ENCODE peak calls at places on chromosomes 3 and 15, in eight cellular contexts. E, Y, O, T, K, V, D and S are unnamed samples.

GRCh38 chr15:32688151-32688639 is 29.6 kb upstream of the GREM1 start:
- DNase-seq in E (no peak), Y (no peak), O (no peak), T (no peak), K (peak; percentile 76), V (no peak), D (no peak), S (no peak)

GRCh38 chr3:14440531-14441239 is 38.3 kb downstream of the SLC6A6 start:
- DNase-seq in E (peak; percentile 31), Y (no peak), O (no peak), T (no peak), K (no peak), V (no peak), D (no peak), S (no peak)

GRCh38 chr15:92882697-92883642 is 17.2 kb upstream of the CHD2 start:
- DNase-seq in E (no peak), Y (peak; percentile 56), O (peak; percentile 45), T (peak; percentile 71), K (peak; percentile 47), V (peak; percentile 41), D (peak; percentile 49), S (peak; percentile 24)

GRCh38 chr15:40061212-40061901 is 22.4 kb upstream of the SRP14 start:
- DNase-seq in E (no peak), Y (no peak), O (peak; percentile 69), T (no peak), K (no peak), V (no peak), D (no peak), S (peak; percentile 68)

GRCh38 chr3:71045917-71046282 is 537.6 kb downstream of the FOXP1 start:
- DNase-seq in E (no peak), Y (no peak), O (no peak), T (no peak), K (no peak), V (no peak), D (no peak), S (no peak)

GRCh38 chr3:64741344-64741743 is 53.5 kb upstream of the ADAMTS9 start:
- DNase-seq in E (no peak), Y (no peak), O (no peak), T (no peak), K (peak; percentile 23), V (no peak), D (peak; percentile 48), S (no peak)

GRCh38 chr15:23532019-23532418 is 33.5 kb upstream of the MKRN3 start:
- DNase-seq in E (no peak), Y (no peak), O (no peak), T (no peak), K (peak; percentile 75), V (no peak), D (no peak), S (no peak)

GRCh38 chr3:71462586-71462985 is 120.9 kb downstream of the FOXP1 start:
- DNase-seq in E (no peak), Y (no peak), O (no peak), T (no peak), K (no peak), V (no peak), D (no peak), S (no peak)

GRCh38 chr3:172089250-172089649 is 49.9 kb downstream of the FNDC3B start:
- DNase-seq in E (no peak), Y (no peak), O (no peak), T (no peak), K (no peak), V (no peak), D (no peak), S (no peak)

GRCh38 chr3:194688207-194688711 is 2.6 kb downstream of the FAM43A start:
- DNase-seq in E (peak; percentile 9), Y (peak; percentile 89), O (peak; percentile 80), T (no peak), K (peak; percentile 42), V (peak; percentile 44), D (peak; percentile 38), S (peak; percentile 70)

GRCh38 chr3:43105224-43105596 is 669 bp downstream of the POMGNT2 start:
- DNase-seq in E (peak; percentile 3), Y (no peak), O (no peak), T (peak; percentile 53), K (peak; percentile 10), V (no peak), D (peak; percentile 52), S (no peak)

GRCh38 chr15:72117448-72117697 is 577 bp downstream of the MYO9A start:
- DNase-seq in E (no peak), Y (peak; percentile 76), O (peak; percentile 83), T (no peak), K (peak; percentile 74), V (peak; percentile 84), D (peak; percentile 80), S (peak; percentile 78)

GRCh38 chr15:61879219-61879618 is 181.0 kb downstream of the VPS13C start:
- DNase-seq in E (no peak), Y (no peak), O (no peak), T (no peak), K (no peak), V (no peak), D (no peak), S (no peak)

GRCh38 chr3:32423956-32424558 is 32.4 kb downstream of the CMTM7 start:
- DNase-seq in E (no peak), Y (peak; percentile 46), O (no peak), T (peak; percentile 73), K (no peak), V (no peak), D (no peak), S (no peak)

GRCh38 chr3:29409409-29409808 is 128.5 kb downstream of the RBMS3 start:
- DNase-seq in E (no peak), Y (no peak), O (no peak), T (no peak), K (no peak), V (no peak), D (no peak), S (no peak)

GRCh38 chr15:41286665-41287333 is 45.6 kb downstream of the OIP5 start:
- DNase-seq in E (no peak), Y (no peak), O (no peak), T (no peak), K (no peak), V (no peak), D (no peak), S (no peak)

GRCh38 chr3:71779674-71780377 is 5.1 kb downstream of the PROK2 start:
- DNase-seq in E (no peak), Y (no peak), O (no peak), T (no peak), K (no peak), V (no peak), D (no peak), S (no peak)

GRCh38 chr15:63997715-63998442 is 48.4 kb downstream of the DAPK2 start:
- DNase-seq in E (no peak), Y (no peak), O (no peak), T (no peak), K (no peak), V (no peak), D (no peak), S (no peak)

GRCh38 chr15:86328658-86329057 is 249.0 kb downstream of the AGBL1 start:
- DNase-seq in E (no peak), Y (no peak), O (no peak), T (no peak), K (no peak), V (no peak), D (no peak), S (no peak)

GRCh38 chr3:110859993-110860392 is 211.6 kb upstream of the NECTIN3 start:
- DNase-seq in E (no peak), Y (no peak), O (no peak), T (no peak), K (no peak), V (no peak), D (no peak), S (no peak)

GRCh38 chr15:68650901-68651709 is 72.3 kb downstream of the CORO2B start:
- DNase-seq in E (peak; percentile 75), Y (peak; percentile 62), O (peak; percentile 62), T (peak; percentile 52), K (peak; percentile 65), V (peak; percentile 73), D (no peak), S (peak; percentile 59)
- TF ChIP-seq CTCF in E (peak; percentile 81), Y (peak; percentile 91), O (peak; percentile 73), T (peak; percentile 47), K (peak; percentile 75), V (peak; percentile 83), D (no peak), S (peak; percentile 46)

GRCh38 chr3:132210476-132211346 is 106.5 kb upstream of the ACP3 start:
- DNase-seq in E (peak; percentile 6), Y (peak; percentile 21), O (peak; percentile 17), T (no peak), K (peak; percentile 54), V (no peak), D (no peak), S (peak; percentile 15)
- TF ChIP-seq CTCF in E (peak; percentile 65), Y (peak; percentile 71), O (peak; percentile 59), T (no peak), K (peak; percentile 70), V (peak; percentile 34), D (no peak), S (peak; percentile 45)

DNA sequence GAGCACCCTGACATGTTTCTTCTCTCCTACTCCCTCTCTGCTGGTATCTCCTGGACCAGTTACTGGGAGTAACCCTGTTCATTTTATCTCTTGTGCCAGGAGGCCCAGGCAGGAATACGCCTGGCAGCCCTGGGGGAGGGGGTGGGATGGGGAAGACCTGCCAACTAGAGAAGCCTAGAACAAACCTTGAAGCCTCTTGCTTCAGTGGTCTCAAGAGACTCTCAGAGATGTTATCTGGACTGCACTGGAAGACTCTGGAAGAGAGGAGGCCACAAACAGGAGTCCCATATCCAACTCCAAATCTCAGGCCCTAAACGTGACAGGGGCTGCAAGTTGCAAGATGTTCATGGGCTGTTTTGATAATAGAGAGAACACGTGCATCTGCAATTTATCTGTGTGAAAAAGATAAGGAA is at the start of gene EPB42:
- DNase-seq in E (no peak), Y (no peak), O (no peak), T (no peak), K (no peak), V (no peak), D (no peak), S (no peak)
- TF ChIP-seq CTCF in E (no peak), Y (no peak), O (no peak), T (no peak), K (no peak), V (no peak), D (no peak), S (no peak)

GRCh38 chr3:159271799-159272512 is 470.1 kb downstream of the MFSD1 start:
- DNase-seq in E (no peak), Y (no peak), O (no peak), T (no peak), K (no peak), V (no peak), D (no peak), S (no peak)

GRCh38 chr3:159265705-159266104 is 463.9 kb downstream of the MFSD1 start:
- DNase-seq in E (no peak), Y (no peak), O (no peak), T (no peak), K (no peak), V (no peak), D (no peak), S (no peak)

GRCh38 chr3:159263750-159264561 is 462.1 kb downstream of the MFSD1 start:
- DNase-seq in E (peak; percentile 41), Y (peak; percentile 28), O (peak; percentile 15), T (no peak), K (peak; percentile 19), V (no peak), D (no peak), S (peak; percentile 19)

DNA sequence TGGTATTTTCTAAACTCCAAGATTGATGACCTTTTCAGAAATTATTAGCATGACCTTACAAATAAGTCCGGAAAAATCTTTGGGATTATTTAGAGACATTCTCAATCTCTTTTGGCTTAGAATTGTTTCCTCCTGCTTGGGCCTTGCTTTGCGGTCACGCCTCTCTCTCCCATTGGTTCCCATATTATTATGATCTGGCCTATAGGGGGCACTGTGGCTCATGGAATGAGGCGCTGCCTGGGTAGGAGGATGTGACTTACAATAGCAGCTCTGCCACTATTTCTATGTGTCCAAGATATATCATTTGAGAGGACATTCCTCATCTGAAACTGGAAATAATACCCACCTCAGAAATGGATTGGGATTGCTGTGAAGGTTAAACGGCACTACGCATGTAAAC is 464.9 kb downstream of the MFSD1 start:
- DNase-seq in E (peak; percentile 63), Y (peak; percentile 20), O (no peak), T (no peak), K (no peak), V (no peak), D (no peak), S (no peak)
- TF ChIP-seq CTCF in E (peak; percentile 69), Y (peak; percentile 71), O (no peak), T (no peak), K (peak; percentile 2), V (peak; percentile 37), D (no peak), S (peak; percentile 4)